ENCODE peak calls at places on chromosomes 4 and X, in eight cellular contexts. T, G, E, Z, X, S, O and P are unnamed samples.

GRCh38 chrX:43643201-43643600 is 12.9 kb upstream of the MAOA start:
- DNase-seq in T (no peak), G (no peak), E (no peak), Z (no peak), X (no peak), S (no peak), O (no peak), P (no peak)

GRCh38 chr4:3307891-3308575 is 15.2 kb downstream of the RGS12 start:
- DNase-seq in T (peak), G (peak), E (peak), Z (no peak), X (no peak), S (no peak), O (no peak), P (no peak)

GRCh38 chr4:53866055-53866454 is 198.3 kb downstream of the CHIC2 start:
- DNase-seq in T (no peak), G (no peak), E (no peak), Z (no peak), X (no peak), S (no peak), O (no peak), P (no peak)

GRCh38 chrX:118698516-118699247 is 28.7 kb upstream of the IL13RA1 start:
- DNase-seq in T (no peak), G (no peak), E (no peak), Z (no peak), X (peak), S (no peak), O (no peak), P (no peak)

GRCh38 chrX:39642071-39642470 is 455.7 kb downstream of the BCOR start:
- DNase-seq in T (no peak), G (no peak), E (no peak), Z (no peak), X (no peak), S (no peak), O (no peak), P (no peak)

GRCh38 chr4:22483551-22483981 is 32.3 kb downstream of the ADGRA3 start:
- DNase-seq in T (no peak), G (no peak), E (no peak), Z (no peak), X (no peak), S (no peak), O (no peak), P (no peak)

GRCh38 chr4:76546282-76547166 is 111.5 kb downstream of the SHROOM3 start:
- DNase-seq in T (no peak), G (no peak), E (no peak), Z (no peak), X (no peak), S (no peak), O (no peak), P (peak)

GRCh38 chr4:144399927-144400326 is 246.0 kb upstream of the HHIP start:
- DNase-seq in T (no peak), G (no peak), E (no peak), Z (no peak), X (no peak), S (no peak), O (no peak), P (no peak)

GRCh38 chr4:189021831-189022230 is 882.6 kb downstream of the TRIML1 start:
- DNase-seq in T (no peak), G (no peak), E (peak), Z (no peak), X (no peak), S (no peak), O (no peak), P (peak)

GRCh38 chrX:26007462-26007861 is 130.7 kb upstream of the MAGEB18 start:
- DNase-seq in T (no peak), G (no peak), E (no peak), Z (no peak), X (no peak), S (no peak), O (no peak), P (no peak)

GRCh38 chrX:91279479-91279878 is 155.2 kb upstream of the PABPC5 start:
- DNase-seq in T (no peak), G (no peak), E (no peak), Z (no peak), X (no peak), S (no peak), O (no peak), P (no peak)

GRCh38 chr4:25908491-25908901 is 5.5 kb upstream of the SMIM20 start:
- DNase-seq in T (no peak), G (no peak), E (no peak), Z (no peak), X (no peak), S (no peak), O (no peak), P (no peak)

GRCh38 chr4:141457653-141458052 is 178.7 kb upstream of the IL15 start:
- DNase-seq in T (no peak), G (no peak), E (no peak), Z (no peak), X (no peak), S (no peak), O (no peak), P (no peak)

GRCh38 chrX:155048997-155049619 is 21.8 kb downstream of the CMC4 start:
- DNase-seq in T (peak), G (no peak), E (peak), Z (peak), X (peak), S (no peak), O (no peak), P (no peak)

GRCh38 chrX:147351644-147352043 is 537.1 kb upstream of the CXorf51A start:
- DNase-seq in T (no peak), G (no peak), E (no peak), Z (no peak), X (no peak), S (no peak), O (no peak), P (no peak)

GRCh38 chr4:47840291-47840690 is 2.4 kb upstream of the CORIN start:
- DNase-seq in T (no peak), G (no peak), E (no peak), Z (no peak), X (no peak), S (no peak), O (no peak), P (no peak)

GRCh38 chrX:34656842-34657780 is at the start of gene TMEM47:
- DNase-seq in T (no peak), G (peak), E (peak), Z (peak), X (peak), S (no peak), O (no peak), P (peak)

GRCh38 chrX:19888419-19888879 is 1.0 kb upstream of the SH3KBP1 start:
- DNase-seq in T (peak), G (no peak), E (no peak), Z (peak), X (peak), S (no peak), O (no peak), P (peak)

GRCh38 chr4:115332078-115332477 is 218.7 kb upstream of the NDST4 start:
- DNase-seq in T (no peak), G (no peak), E (no peak), Z (no peak), X (no peak), S (no peak), O (no peak), P (no peak)

GRCh38 chr4:46830971-46831454 is 78.0 kb downstream of the COX7B2 start:
- DNase-seq in T (no peak), G (no peak), E (peak), Z (no peak), X (no peak), S (no peak), O (no peak), P (no peak)

GRCh38 chr4:165194368-165194767 is 13.0 kb upstream of the KLHL2 start:
- DNase-seq in T (no peak), G (no peak), E (no peak), Z (no peak), X (no peak), S (no peak), O (no peak), P (no peak)

GRCh38 chr4:141027421-141027820 is 105.8 kb downstream of the RNF150 start:
- DNase-seq in T (no peak), G (no peak), E (no peak), Z (no peak), X (no peak), S (no peak), O (no peak), P (no peak)

GRCh38 chrX:1658083-1658463 is 43.2 kb downstream of the ASMT start:
- DNase-seq in T (no peak), G (no peak), E (no peak), Z (no peak), X (no peak), S (no peak), O (no peak), P (no peak)